ENCODE peak calls at places on chromosomes 3 and 15, in ten cellular contexts. T is fibroblast of villous mesenchyme, B is lung, Z is Calu3, H is neural crest cell, O is HFFc6, K is thoracic aorta, X is heart right ventricle, G is glutamatergic neuron, F is kidney. L is an unnamed sample.

GRCh38 chr15:41281236-41281635 is 50.2 kb downstream of the CHP1 start:
- DNase-seq in T (peak), B (no peak), Z (no peak), H (no peak), O (peak), K (no peak), X (no peak), G (no peak), F (no peak), L (no peak)

GRCh38 chr3:149516920-149517319 is 42.4 kb downstream of the TM4SF4 start:
- DNase-seq in T (no peak), B (no peak), Z (no peak), H (no peak), O (no peak), K (no peak), X (no peak), G (no peak), F (no peak), L (no peak)

GRCh38 chr3:59235221-59236012 is 185.6 kb upstream of the CFAP20DC start:
- DNase-seq in T (no peak), B (no peak), Z (no peak), H (no peak), O (no peak), K (no peak), X (no peak), G (no peak), F (no peak), L (no peak)

GRCh38 chr3:109899930-109900329 is 562.6 kb upstream of the DPPA4 start:
- DNase-seq in T (no peak), B (no peak), Z (no peak), H (no peak), O (no peak), K (no peak), X (no peak), G (no peak), F (no peak), L (no peak)

GRCh38 chr3:58666683-58667082 is at the start of gene FAM3D:
- DNase-seq in T (no peak), B (peak), Z (peak), H (no peak), O (no peak), K (no peak), X (peak), G (no peak), F (no peak), L (no peak)

GRCh38 chr3:123161167-123161566 is 40.6 kb upstream of the SEC22A start:
- DNase-seq in T (no peak), B (no peak), Z (no peak), H (no peak), O (no peak), K (no peak), X (no peak), G (no peak), F (no peak), L (no peak)

GRCh38 chr3:156631323-156631722 is 43.1 kb upstream of the TIPARP start:
- DNase-seq in T (no peak), B (no peak), Z (no peak), H (no peak), O (no peak), K (no peak), X (no peak), G (no peak), F (no peak), L (no peak)

GRCh38 chr15:55267401-55268053 is 22.1 kb downstream of the RAB27A start:
- DNase-seq in T (peak), B (peak), Z (no peak), H (no peak), O (no peak), K (no peak), X (no peak), G (no peak), F (no peak), L (peak)

GRCh38 chr3:184815046-184815930 is 3.3 kb downstream of the VPS8 start:
- DNase-seq in T (peak), B (no peak), Z (no peak), H (no peak), O (peak), K (no peak), X (no peak), G (no peak), F (no peak), L (no peak)

GRCh38 chr15:75565062-75565970 is 13.8 kb downstream of the PTPN9 start:
- DNase-seq in T (no peak), B (no peak), Z (no peak), H (no peak), O (peak), K (no peak), X (no peak), G (no peak), F (no peak), L (no peak)

GRCh38 chr3:100179692-100180349 is 65.5 kb upstream of the FILIP1L start:
- DNase-seq in T (no peak), B (no peak), Z (no peak), H (no peak), O (no peak), K (no peak), X (no peak), G (no peak), F (no peak), L (no peak)

GRCh38 chr15:93479679-93480078 is 390.7 kb upstream of the RGMA start:
- DNase-seq in T (no peak), B (no peak), Z (no peak), H (no peak), O (no peak), K (no peak), X (peak), G (no peak), F (no peak), L (no peak)

GRCh38 chr15:75234191-75234810 is 23.8 kb upstream of the GOLGA6C start:
- DNase-seq in T (no peak), B (no peak), Z (no peak), H (no peak), O (no peak), K (no peak), X (no peak), G (peak), F (peak), L (no peak)

GRCh38 chr3:52532838-52533622 is 627 bp downstream of the NT5DC2 start:
- DNase-seq in T (peak), B (no peak), Z (peak), H (peak), O (no peak), K (no peak), X (no peak), G (peak), F (peak), L (peak)

GRCh38 chr3:38232701-38233100 is 32.9 kb upstream of the SLC22A13 start:
- DNase-seq in T (no peak), B (no peak), Z (no peak), H (no peak), O (no peak), K (no peak), X (no peak), G (no peak), F (no peak), L (no peak)

GRCh38 chr15:85412956-85413854 is 32.8 kb downstream of the AKAP13 start:
- DNase-seq in T (peak), B (peak), Z (peak), H (no peak), O (peak), K (no peak), X (peak), G (no peak), F (peak), L (peak)

GRCh38 chr3:57791245-57791644 is 35.1 kb downstream of the SLMAP start:
- DNase-seq in T (peak), B (no peak), Z (no peak), H (no peak), O (no peak), K (no peak), X (no peak), G (no peak), F (no peak), L (no peak)

GRCh38 chr15:76988874-76989780 is 5.8 kb upstream of the PSTPIP1 start:
- DNase-seq in T (no peak), B (no peak), Z (no peak), H (no peak), O (no peak), K (no peak), X (no peak), G (no peak), F (no peak), L (no peak)

GRCh38 chr3:144553301-144553700 is 581.7 kb downstream of the DIPK2A start:
- DNase-seq in T (no peak), B (no peak), Z (no peak), H (no peak), O (no peak), K (no peak), X (no peak), G (no peak), F (no peak), L (no peak)

GRCh38 chr15:73908030-73908821 is 18.0 kb upstream of the LOXL1 start:
- DNase-seq in T (peak), B (peak), Z (peak), H (peak), O (peak), K (peak), X (peak), G (peak), F (peak), L (peak)

GRCh38 chr3:38454179-38454883 is 641 bp downstream of the ACVR2B start:
- DNase-seq in T (peak), B (no peak), Z (peak), H (peak), O (no peak), K (no peak), X (no peak), G (peak), F (peak), L (no peak)

GRCh38 chr3:190012784-190013183 is 107.9 kb downstream of the P3H2 start:
- DNase-seq in T (no peak), B (no peak), Z (no peak), H (no peak), O (no peak), K (no peak), X (no peak), G (no peak), F (no peak), L (no peak)

GRCh38 chr15:81111510-81112375 is 22.3 kb upstream of the CFAP161 start:
- DNase-seq in T (peak), B (no peak), Z (no peak), H (no peak), O (no peak), K (no peak), X (no peak), G (no peak), F (no peak), L (no peak)

GRCh38 chr15:42732095-42732827 is 4.7 kb downstream of the CDAN1 start:
- DNase-seq in T (no peak), B (no peak), Z (no peak), H (no peak), O (no peak), K (no peak), X (no peak), G (no peak), F (no peak), L (no peak)

GRCh38 chr3:100082108-100082642 is 32.1 kb downstream of the FILIP1L start:
- DNase-seq in T (peak), B (no peak), Z (no peak), H (no peak), O (no peak), K (no peak), X (no peak), G (no peak), F (no peak), L (no peak)

GRCh38 chr15:91472316-91472756 is 372.3 kb downstream of the SV2B start:
- DNase-seq in T (peak), B (no peak), Z (no peak), H (no peak), O (no peak), K (no peak), X (no peak), G (no peak), F (no peak), L (no peak)

GRCh38 chr15:74709892-74710291 is 14.1 kb upstream of the EDC3 start:
- DNase-seq in T (no peak), B (no peak), Z (no peak), H (no peak), O (no peak), K (no peak), X (no peak), G (no peak), F (no peak), L (no peak)

GRCh38 chr3:173395412-173396181 is 1.9 kb upstream of the NLGN1 start:
- DNase-seq in T (peak), B (peak), Z (peak), H (peak), O (peak), K (peak), X (peak), G (peak), F (peak), L (peak)
- TF ChIP-seq CTCF in T (no peak), B (no peak), Z (no peak), H (no peak), O (no peak), K (no peak), X (no peak), G (no peak), F (no peak), L (no peak)

GRCh38 chr15:49964071-49964470 is 155.0 kb downstream of the ATP8B4 start:
- DNase-seq in T (no peak), B (no peak), Z (no peak), H (no peak), O (no peak), K (no peak), X (no peak), G (no peak), F (no peak), L (no peak)

GRCh38 chr15:49962044-49962602 is 156.9 kb downstream of the ATP8B4 start:
- DNase-seq in T (peak), B (no peak), Z (no peak), H (no peak), O (no peak), K (no peak), X (no peak), G (no peak), F (no peak), L (no peak)
- TF ChIP-seq CTCF in T (no peak), B (no peak), Z (no peak), H (no peak), O (no peak), K (no peak), X (no peak), G (no peak), F (no peak), L (no peak)

DNA sequence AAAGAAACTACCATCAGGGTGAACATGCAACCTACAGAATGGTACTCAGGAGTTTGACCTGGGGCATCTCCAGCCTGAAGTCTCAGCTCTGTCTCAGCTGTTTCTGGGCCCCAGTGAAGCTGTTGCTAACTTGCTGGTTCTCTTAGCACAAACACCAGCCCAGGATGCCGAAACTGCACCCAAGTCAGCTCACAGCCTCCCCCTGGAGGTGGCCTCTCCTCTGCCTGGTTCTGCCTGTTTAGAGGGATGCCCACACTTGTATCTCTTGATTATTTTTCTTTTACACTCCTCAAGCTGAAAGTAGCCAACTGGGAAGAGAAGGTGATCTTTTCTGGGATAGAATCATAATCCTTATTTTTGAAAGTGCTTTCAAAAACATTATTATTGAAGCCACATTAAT is 289.0 kb upstream of the RASGRP1 start:
- DNase-seq in T (peak), B (no peak), Z (peak), H (peak), O (peak), K (no peak), X (no peak), G (peak), F (no peak), L (no peak)
- TF ChIP-seq CTCF in T (peak), B (no peak), Z (no peak), H (peak), O (peak), K (no peak), X (no peak), G (no peak), F (peak), L (no peak)

DNA sequence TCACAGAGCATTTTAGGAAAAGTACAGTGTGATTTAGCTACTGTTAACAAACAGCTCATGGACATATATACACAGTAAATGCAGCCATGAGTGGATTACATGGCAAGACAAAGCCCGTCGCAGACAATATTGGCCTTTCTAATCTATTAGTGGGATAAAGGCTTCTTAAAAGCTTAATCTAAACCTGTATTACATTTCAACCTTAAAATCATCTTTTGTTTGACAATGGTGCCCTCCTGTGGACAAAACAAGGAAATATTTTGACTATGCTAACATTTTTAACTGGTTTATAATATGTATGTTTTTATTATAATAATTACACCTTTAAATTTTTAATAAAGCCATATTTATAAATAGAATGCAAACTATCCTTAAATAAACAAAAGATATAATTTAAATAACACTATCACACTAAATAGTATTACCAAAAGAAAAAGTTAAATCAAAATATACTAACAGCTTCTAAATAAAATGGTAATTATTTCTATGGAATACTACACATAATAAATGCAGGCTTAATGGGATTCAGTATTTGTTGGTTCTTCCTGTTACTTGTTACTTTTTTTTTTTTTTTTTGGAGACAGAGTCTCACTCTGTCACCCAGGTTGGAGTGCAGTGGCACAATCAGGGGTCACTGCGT is 38.6 kb downstream of the TAFA4 start:
- DNase-seq in T (peak), B (no peak), Z (peak), H (no peak), O (peak), K (no peak), X (no peak), G (no peak), F (no peak), L (no peak)
- TF ChIP-seq CTCF in T (peak), B (no peak), Z (peak), H (peak), O (peak), K (peak), X (peak), G (peak), F (peak), L (peak)

GRCh38 chr15:65516997-65517865 is at the start of gene DPP8:
- DNase-seq in T (peak), B (peak), Z (peak), H (peak), O (peak), K (peak), X (peak), G (peak), F (peak), L (peak)
- TF ChIP-seq CTCF in T (peak), B (peak), Z (peak), H (peak), O (peak), K (peak), X (peak), G (peak), F (peak), L (peak)

GRCh38 chr15:62975515-62975914 is 67.0 kb upstream of the TPM1 start:
- DNase-seq in T (no peak), B (no peak), Z (peak), H (no peak), O (no peak), K (no peak), X (no peak), G (no peak), F (no peak), L (no peak)

GRCh38 chr15:62981071-62981470 is 61.5 kb upstream of the TPM1 start:
- DNase-seq in T (no peak), B (no peak), Z (no peak), H (no peak), O (no peak), K (no peak), X (no peak), G (no peak), F (no peak), L (no peak)

GRCh38 chr15:62976301-62976842 is 66.2 kb upstream of the TPM1 start:
- DNase-seq in T (peak), B (no peak), Z (peak), H (no peak), O (peak), K (no peak), X (no peak), G (no peak), F (no peak), L (no peak)

GRCh38 chr15:62979252-62979651 is 63.3 kb upstream of the TPM1 start:
- DNase-seq in T (peak), B (no peak), Z (no peak), H (no peak), O (no peak), K (no peak), X (no peak), G (no peak), F (no peak), L (no peak)

DNA sequence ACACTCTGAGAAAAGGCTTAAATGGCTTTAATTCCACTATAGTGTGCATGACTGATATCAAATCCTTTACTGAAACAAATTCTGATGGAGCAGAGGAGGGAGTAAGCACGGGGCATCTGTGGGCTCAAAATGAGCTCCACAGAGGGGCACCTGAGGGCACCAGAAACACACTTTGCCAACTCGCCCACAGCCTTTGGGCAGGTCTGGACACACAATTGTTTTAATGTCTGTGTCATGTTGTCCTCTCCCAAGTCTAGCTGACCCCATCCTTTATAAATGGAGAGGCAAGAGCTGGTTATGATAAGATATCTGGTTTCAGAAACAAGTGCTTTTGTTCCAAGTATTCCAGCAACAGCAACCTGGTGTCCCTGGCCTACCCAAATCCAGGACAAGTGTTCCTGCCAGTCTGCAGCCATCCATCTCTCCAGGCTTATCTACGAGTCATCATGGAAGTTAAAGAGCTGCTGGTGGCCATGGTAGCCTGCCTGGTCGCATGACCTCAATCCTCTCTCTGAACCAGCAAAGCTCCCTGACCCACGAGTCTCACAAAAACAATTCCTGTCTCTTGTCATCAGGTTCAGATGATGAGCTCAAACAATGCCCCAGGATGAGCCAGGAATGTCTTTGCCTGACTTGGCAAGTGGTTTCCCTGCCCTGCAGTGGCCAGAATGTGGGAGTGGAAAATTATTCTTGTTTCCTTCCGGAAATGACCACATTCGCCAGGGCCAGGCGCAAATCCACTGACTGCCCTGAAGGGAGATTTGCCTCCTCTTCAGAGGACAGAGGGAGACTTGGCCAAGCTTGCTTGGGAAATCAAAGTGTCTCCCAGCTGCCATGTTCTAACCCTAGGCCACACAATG is 64.4 kb upstream of the TPM1 start:
- DNase-seq in T (peak), B (no peak), Z (no peak), H (no peak), O (peak), K (no peak), X (no peak), G (no peak), F (no peak), L (no peak)
- TF ChIP-seq CTCF in T (no peak), B (no peak), Z (no peak), H (no peak), O (no peak), K (no peak), X (no peak), G (no peak), F (no peak), L (no peak)

GRCh38 chr3:108667312-108667711 is 77.8 kb downstream of the DZIP3 start:
- DNase-seq in T (no peak), B (no peak), Z (no peak), H (no peak), O (no peak), K (no peak), X (no peak), G (no peak), F (no peak), L (no peak)

GRCh38 chr3:108661699-108662098 is 72.2 kb downstream of the DZIP3 start:
- DNase-seq in T (no peak), B (no peak), Z (no peak), H (no peak), O (no peak), K (no peak), X (no peak), G (no peak), F (no peak), L (no peak)

GRCh38 chr3:108669211-108669610 is 79.7 kb downstream of the DZIP3 start:
- DNase-seq in T (no peak), B (no peak), Z (no peak), H (no peak), O (no peak), K (no peak), X (no peak), G (no peak), F (no peak), L (no peak)

GRCh38 chr3:108662141-108662738 is 72.7 kb downstream of the DZIP3 start:
- DNase-seq in T (peak), B (peak), Z (peak), H (peak), O (peak), K (no peak), X (peak), G (no peak), F (no peak), L (no peak)

GRCh38 chr3:108664266-108664665 is 74.7 kb downstream of the DZIP3 start:
- DNase-seq in T (no peak), B (no peak), Z (no peak), H (no peak), O (no peak), K (no peak), X (no peak), G (no peak), F (no peak), L (no peak)
- TF ChIP-seq CTCF in T (no peak), B (no peak), Z (no peak), H (no peak), O (no peak), K (no peak), X (no peak), G (no peak), F (no peak), L (no peak)

GRCh38 chr3:67598814-67599556 is 55.4 kb downstream of the SUCLG2 start:
- DNase-seq in T (no peak), B (no peak), Z (no peak), H (no peak), O (no peak), K (no peak), X (no peak), G (no peak), F (no peak), L (no peak)

GRCh38 chr3:67595424-67595823 is 59.0 kb downstream of the SUCLG2 start:
- DNase-seq in T (no peak), B (no peak), Z (no peak), H (no peak), O (no peak), K (no peak), X (no peak), G (no peak), F (no peak), L (no peak)

GRCh38 chr3:67593761-67594234 is 60.6 kb downstream of the SUCLG2 start:
- DNase-seq in T (peak), B (no peak), Z (peak), H (no peak), O (peak), K (no peak), X (no peak), G (no peak), F (no peak), L (peak)
- TF ChIP-seq CTCF in T (peak), B (no peak), Z (no peak), H (no peak), O (peak), K (no peak), X (no peak), G (no peak), F (no peak), L (peak)

L was measured in natural killer cell.